ENCODE peak calls at places on chromosome X, in nine cellular contexts. One of them, this sample, is unnamed.

GRCh38 chrX:98380556-98380955 is 1496.8 kb downstream of the RPA4 start:
- DNase-seq in IMR-90: no peak
- DNase-seq in stomach: no peak
- DNase-seq in mesenchymal stem cell: no peak
- DNase-seq in cardiac muscle cell: no peak
- DNase-seq in body of pancreas: no peak
- DNase-seq in transverse colon: no peak
- DNase-seq in left ventricle myocardium inferior: no peak
- DNase-seq in small intestine: no peak
- DNase-seq in this sample: no peak

GRCh38 chrX:793216-793770 is 162.7 kb downstream of the SHOX start:
- DNase-seq in left ventricle myocardium inferior: no peak
- DNase-seq in cardiac muscle cell: no peak
- DNase-seq in small intestine: no peak
- DNase-seq in body of pancreas: no peak
- DNase-seq in IMR-90: no peak
- DNase-seq in stomach: no peak
- DNase-seq in transverse colon: no peak
- DNase-seq in mesenchymal stem cell: no peak
- DNase-seq in this sample: no peak

GRCh38 chrX:9851890-9852289 is 65.7 kb downstream of the SHROOM2 start:
- DNase-seq in left ventricle myocardium inferior: no peak
- DNase-seq in body of pancreas: no peak
- DNase-seq in small intestine: no peak
- DNase-seq in mesenchymal stem cell: no peak
- DNase-seq in transverse colon: no peak
- DNase-seq in IMR-90: no peak
- DNase-seq in cardiac muscle cell: no peak
- DNase-seq in stomach: no peak
- DNase-seq in this sample: no peak

GRCh38 chrX:38754102-38754790 is 47.0 kb upstream of the MID1IP1 start:
- DNase-seq in cardiac muscle cell: peak; percentile 68
- DNase-seq in small intestine: peak; percentile 43
- DNase-seq in body of pancreas: peak; percentile 28
- DNase-seq in transverse colon: no peak
- DNase-seq in stomach: no peak
- DNase-seq in left ventricle myocardium inferior: no peak
- DNase-seq in mesenchymal stem cell: peak; percentile 54
- DNase-seq in IMR-90: peak; percentile 58
- DNase-seq in this sample: peak; percentile 3

GRCh38 chrX:132953358-132953757 is 5.1 kb downstream of the HS6ST2 start:
- DNase-seq in IMR-90: no peak
- DNase-seq in mesenchymal stem cell: no peak
- DNase-seq in cardiac muscle cell: no peak
- DNase-seq in stomach: no peak
- DNase-seq in small intestine: no peak
- DNase-seq in transverse colon: no peak
- DNase-seq in body of pancreas: no peak
- DNase-seq in left ventricle myocardium inferior: no peak
- DNase-seq in this sample: no peak

GRCh38 chrX:100649550-100650356 is 5.8 kb downstream of the SRPX2 start:
- DNase-seq in transverse colon: peak; percentile 75
- DNase-seq in IMR-90: peak; percentile 90
- DNase-seq in body of pancreas: peak; percentile 42
- DNase-seq in cardiac muscle cell: peak; percentile 95
- DNase-seq in stomach: no peak
- DNase-seq in small intestine: peak; percentile 77
- DNase-seq in mesenchymal stem cell: peak; percentile 97
- DNase-seq in left ventricle myocardium inferior: peak; percentile 60
- DNase-seq in this sample: no peak

GRCh38 chrX:110853610-110854009 is 58.0 kb upstream of the CHRDL1 start:
- DNase-seq in stomach: no peak
- DNase-seq in small intestine: peak; percentile 1
- DNase-seq in left ventricle myocardium inferior: no peak
- DNase-seq in cardiac muscle cell: peak; percentile 6
- DNase-seq in body of pancreas: peak; percentile 57
- DNase-seq in mesenchymal stem cell: peak; percentile 9
- DNase-seq in transverse colon: no peak
- DNase-seq in IMR-90: no peak
- DNase-seq in this sample: peak; percentile 20

GRCh38 chrX:48676893-48677270 is 6.7 kb upstream of the WAS start:
- DNase-seq in body of pancreas: no peak
- DNase-seq in mesenchymal stem cell: no peak
- DNase-seq in cardiac muscle cell: no peak
- DNase-seq in stomach: no peak
- DNase-seq in IMR-90: no peak
- DNase-seq in left ventricle myocardium inferior: no peak
- DNase-seq in transverse colon: peak; percentile 27
- DNase-seq in small intestine: peak; percentile 25
- DNase-seq in this sample: no peak

GRCh38 chrX:152926279-152926678 is 28.4 kb downstream of the ZNF185 start:
- DNase-seq in transverse colon: peak; percentile 22
- DNase-seq in small intestine: peak; percentile 34
- DNase-seq in stomach: peak; percentile 37
- DNase-seq in IMR-90: peak; percentile 70
- DNase-seq in left ventricle myocardium inferior: no peak
- DNase-seq in body of pancreas: peak; percentile 85
- DNase-seq in cardiac muscle cell: peak; percentile 57
- DNase-seq in mesenchymal stem cell: peak; percentile 74
- DNase-seq in this sample: peak; percentile 52

GRCh38 chrX:16082470-16083085 is 40.8 kb upstream of the GRPR start:
- DNase-seq in small intestine: no peak
- DNase-seq in IMR-90: no peak
- DNase-seq in mesenchymal stem cell: peak; percentile 17
- DNase-seq in transverse colon: no peak
- DNase-seq in body of pancreas: no peak
- DNase-seq in left ventricle myocardium inferior: no peak
- DNase-seq in stomach: no peak
- DNase-seq in cardiac muscle cell: no peak
- DNase-seq in this sample: no peak

GRCh38 chrX:119698835-119699234 is 5.9 kb upstream of the SEPTIN6 start:
- DNase-seq in IMR-90: peak; percentile 67
- DNase-seq in small intestine: peak; percentile 51
- DNase-seq in left ventricle myocardium inferior: no peak
- DNase-seq in transverse colon: no peak
- DNase-seq in body of pancreas: no peak
- DNase-seq in stomach: no peak
- DNase-seq in cardiac muscle cell: peak; percentile 79
- DNase-seq in mesenchymal stem cell: peak; percentile 65
- DNase-seq in this sample: no peak

GRCh38 chrX:14032383-14032782 is 2.7 kb upstream of the GEMIN8 start:
- DNase-seq in stomach: peak; percentile 53
- DNase-seq in left ventricle myocardium inferior: no peak
- DNase-seq in cardiac muscle cell: peak; percentile 66
- DNase-seq in mesenchymal stem cell: peak; percentile 47
- DNase-seq in body of pancreas: peak; percentile 67
- DNase-seq in small intestine: peak; percentile 45
- DNase-seq in IMR-90: peak; percentile 61
- DNase-seq in transverse colon: peak; percentile 52
- DNase-seq in this sample: peak; percentile 14

GRCh38 chrX:45322820-45323219 is 122.1 kb upstream of the DIPK2B start:
- DNase-seq in transverse colon: no peak
- DNase-seq in small intestine: no peak
- DNase-seq in IMR-90: peak; percentile 45
- DNase-seq in body of pancreas: no peak
- DNase-seq in cardiac muscle cell: peak; percentile 9
- DNase-seq in left ventricle myocardium inferior: no peak
- DNase-seq in mesenchymal stem cell: peak; percentile 26
- DNase-seq in stomach: no peak
- DNase-seq in this sample: no peak

GRCh38 chrX:63747331-63747730 is 37.7 kb downstream of the ARHGEF9 start:
- DNase-seq in cardiac muscle cell: peak; percentile 68
- DNase-seq in mesenchymal stem cell: peak; percentile 37
- DNase-seq in body of pancreas: no peak
- DNase-seq in transverse colon: no peak
- DNase-seq in IMR-90: peak; percentile 68
- DNase-seq in left ventricle myocardium inferior: no peak
- DNase-seq in small intestine: no peak
- DNase-seq in stomach: no peak
- DNase-seq in this sample: no peak

GRCh38 chrX:94097852-94098251 is 423.8 kb downstream of the FAM133A start:
- DNase-seq in IMR-90: no peak
- DNase-seq in left ventricle myocardium inferior: no peak
- DNase-seq in mesenchymal stem cell: no peak
- DNase-seq in transverse colon: no peak
- DNase-seq in stomach: no peak
- DNase-seq in cardiac muscle cell: no peak
- DNase-seq in body of pancreas: peak; percentile 33
- DNase-seq in small intestine: no peak
- DNase-seq in this sample: no peak

GRCh38 chrX:13364230-13364629 is 44.4 kb upstream of the ATXN3L start:
- DNase-seq in cardiac muscle cell: no peak
- DNase-seq in left ventricle myocardium inferior: no peak
- DNase-seq in small intestine: peak; percentile 3
- DNase-seq in transverse colon: no peak
- DNase-seq in body of pancreas: no peak
- DNase-seq in IMR-90: no peak
- DNase-seq in stomach: no peak
- DNase-seq in mesenchymal stem cell: no peak
- DNase-seq in this sample: no peak

GRCh38 chrX:23820235-23820782 is 37.3 kb downstream of the SAT1 start:
- DNase-seq in body of pancreas: no peak
- DNase-seq in small intestine: no peak
- DNase-seq in stomach: no peak
- DNase-seq in IMR-90: no peak
- DNase-seq in transverse colon: no peak
- DNase-seq in cardiac muscle cell: peak; percentile 42
- DNase-seq in left ventricle myocardium inferior: no peak
- DNase-seq in mesenchymal stem cell: no peak
- DNase-seq in this sample: no peak

GRCh38 chrX:12988797-12989196 is 13.9 kb downstream of the TMSB4X start:
- DNase-seq in IMR-90: peak; percentile 74
- DNase-seq in left ventricle myocardium inferior: no peak
- DNase-seq in cardiac muscle cell: peak; percentile 73
- DNase-seq in small intestine: peak; percentile 71
- DNase-seq in mesenchymal stem cell: no peak
- DNase-seq in transverse colon: no peak
- DNase-seq in body of pancreas: peak; percentile 79
- DNase-seq in stomach: peak; percentile 63
- DNase-seq in this sample: peak; percentile 69

DNA sequence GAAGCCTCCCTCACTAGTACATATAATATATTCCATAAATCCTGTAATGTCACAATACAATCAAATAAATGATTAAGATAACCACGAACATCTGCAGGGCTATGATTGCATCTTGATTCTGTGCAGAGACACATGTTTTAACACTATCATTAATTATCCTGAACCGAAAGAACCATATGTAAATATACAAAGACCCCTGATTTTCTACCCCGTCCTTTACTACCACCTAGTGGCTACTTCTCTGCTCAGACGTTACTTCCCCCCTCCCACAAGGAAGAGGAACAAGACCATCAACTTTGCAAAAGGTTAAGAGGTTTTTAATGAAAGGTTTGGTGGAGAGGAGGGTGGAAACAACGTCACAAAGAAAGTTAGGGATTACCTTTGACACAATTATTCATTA is 134.0 kb downstream of the COL4A6 start:
- DNase-seq in mesenchymal stem cell: peak; percentile 29
- DNase-seq in body of pancreas: no peak
- DNase-seq in stomach: no peak
- DNase-seq in transverse colon: no peak
- DNase-seq in IMR-90: peak; percentile 7
- DNase-seq in left ventricle myocardium inferior: no peak
- DNase-seq in small intestine: peak; percentile 0
- DNase-seq in cardiac muscle cell: peak; percentile 52
- DNase-seq in this sample: no peak
- H3K27me3 ChIP-seq in mesenchymal stem cell: no peaks in the 10 kb centered on the region
- H3K27me3 ChIP-seq in body of pancreas: no peaks in the 10 kb centered on the region
- H3K27me3 ChIP-seq in stomach: no peaks in the 10 kb centered on the region
- H3K27me3 ChIP-seq in transverse colon: no peaks in the 10 kb centered on the region
- H3K27me3 ChIP-seq in IMR-90: peaks cover 6% of the 10 kb centered on the region
- H3K27me3 ChIP-seq in left ventricle myocardium inferior: no peaks in the 10 kb centered on the region
- H3K27me3 ChIP-seq in small intestine: no peaks in the 10 kb centered on the region
- H3K27me3 ChIP-seq in cardiac muscle cell: no peaks in the 10 kb centered on the region
- H3K27me3 ChIP-seq in this sample: no peaks in the 10 kb centered on the region

DNA sequence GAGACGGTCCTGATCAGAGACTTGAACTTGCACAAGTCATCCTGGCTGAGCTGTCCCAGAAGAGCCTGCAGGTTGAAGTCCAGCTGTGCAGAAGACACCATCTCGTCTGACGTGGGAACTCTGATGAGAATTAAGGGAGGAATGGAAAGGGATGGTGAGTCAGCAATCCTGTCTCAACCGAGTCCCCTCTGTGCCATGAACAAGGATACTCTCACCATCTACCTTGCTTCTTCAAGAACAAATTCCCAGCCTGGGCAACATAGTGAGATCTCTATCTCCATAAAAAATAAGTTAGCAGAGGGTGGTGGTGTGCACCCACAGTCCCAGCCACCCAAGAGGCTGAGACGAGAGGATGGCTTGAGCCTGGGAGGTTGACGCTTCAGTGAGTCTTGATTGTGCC is at the start of gene NLRP2B:
- DNase-seq in mesenchymal stem cell: no peak
- DNase-seq in transverse colon: no peak
- DNase-seq in cardiac muscle cell: no peak
- DNase-seq in body of pancreas: no peak
- DNase-seq in stomach: no peak
- DNase-seq in IMR-90: no peak
- DNase-seq in small intestine: no peak
- DNase-seq in left ventricle myocardium inferior: no peak
- DNase-seq in this sample: no peak
- H3K27me3 ChIP-seq in mesenchymal stem cell: no peaks in the 10 kb centered on the region
- H3K27me3 ChIP-seq in transverse colon: no peaks in the 10 kb centered on the region
- H3K27me3 ChIP-seq in cardiac muscle cell: no peaks in the 10 kb centered on the region
- H3K27me3 ChIP-seq in body of pancreas: no peaks in the 10 kb centered on the region
- H3K27me3 ChIP-seq in stomach: no peaks in the 10 kb centered on the region
- H3K27me3 ChIP-seq in IMR-90: no peaks in the 10 kb centered on the region
- H3K27me3 ChIP-seq in small intestine: no peaks in the 10 kb centered on the region
- H3K27me3 ChIP-seq in left ventricle myocardium inferior: no peaks in the 10 kb centered on the region
- H3K27me3 ChIP-seq in this sample: no peaks in the 10 kb centered on the region

DNA sequence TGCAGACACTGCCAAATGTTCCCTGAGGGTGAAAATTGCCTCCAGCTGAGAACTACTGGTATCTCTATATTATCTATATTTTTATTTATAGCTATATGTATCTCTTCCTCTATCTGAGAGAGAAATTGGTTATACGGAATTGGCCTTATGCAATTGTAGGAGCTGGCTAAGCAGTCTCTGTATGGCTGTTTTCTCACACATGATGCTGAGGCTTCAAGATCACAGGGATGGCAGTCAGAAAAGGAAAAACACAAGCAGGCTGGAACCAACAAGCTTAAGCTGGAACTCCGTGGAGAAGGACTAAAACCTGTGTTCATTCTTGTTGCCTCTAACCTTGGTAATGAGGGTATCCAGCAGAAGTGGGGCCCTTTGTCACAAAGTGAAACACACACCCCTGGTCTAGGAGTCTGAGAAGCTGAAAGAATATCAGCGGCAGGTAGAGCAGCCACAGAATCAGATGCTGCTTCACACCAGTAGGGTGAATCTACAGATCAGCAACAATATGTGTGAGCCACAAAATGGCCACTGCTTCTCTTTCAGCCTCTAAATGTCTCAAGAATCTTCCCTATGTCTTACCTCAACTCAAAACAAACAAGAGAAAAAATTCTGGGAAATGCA is 166.5 kb upstream of the PPP1R2C start:
- DNase-seq in body of pancreas: no peak
- DNase-seq in stomach: no peak
- DNase-seq in transverse colon: no peak
- DNase-seq in cardiac muscle cell: no peak
- DNase-seq in small intestine: peak; percentile 13
- DNase-seq in mesenchymal stem cell: no peak
- DNase-seq in IMR-90: no peak
- DNase-seq in left ventricle myocardium inferior: no peak
- DNase-seq in this sample: no peak
- H3K27me3 ChIP-seq in body of pancreas: no peaks in the 10 kb centered on the region
- H3K27me3 ChIP-seq in stomach: no peaks in the 10 kb centered on the region
- H3K27me3 ChIP-seq in transverse colon: no peaks in the 10 kb centered on the region
- H3K27me3 ChIP-seq in cardiac muscle cell: no peaks in the 10 kb centered on the region
- H3K27me3 ChIP-seq in small intestine: no peaks in the 10 kb centered on the region
- H3K27me3 ChIP-seq in mesenchymal stem cell: no peaks in the 10 kb centered on the region
- H3K27me3 ChIP-seq in IMR-90: peaks cover 2% of the 10 kb centered on the region
- H3K27me3 ChIP-seq in left ventricle myocardium inferior: no peaks in the 10 kb centered on the region
- H3K27me3 ChIP-seq in this sample: no peaks in the 10 kb centered on the region

GRCh38 chrX:47638816-47639215 is 9.1 kb upstream of the CFP start:
- DNase-seq in left ventricle myocardium inferior: no peak
- DNase-seq in transverse colon: no peak
- DNase-seq in small intestine: no peak
- DNase-seq in body of pancreas: no peak
- DNase-seq in stomach: no peak
- DNase-seq in cardiac muscle cell: no peak
- DNase-seq in mesenchymal stem cell: no peak
- DNase-seq in IMR-90: no peak
- DNase-seq in this sample: no peak
- H3K27me3 ChIP-seq in left ventricle myocardium inferior: no peaks in the 10 kb centered on the region
- H3K27me3 ChIP-seq in transverse colon: no peaks in the 10 kb centered on the region
- H3K27me3 ChIP-seq in small intestine: no peaks in the 10 kb centered on the region
- H3K27me3 ChIP-seq in body of pancreas: no peaks in the 10 kb centered on the region
- H3K27me3 ChIP-seq in stomach: no peaks in the 10 kb centered on the region
- H3K27me3 ChIP-seq in cardiac muscle cell: no peaks in the 10 kb centered on the region
- H3K27me3 ChIP-seq in mesenchymal stem cell: no peaks in the 10 kb centered on the region
- H3K27me3 ChIP-seq in IMR-90: no peaks in the 10 kb centered on the region
- H3K27me3 ChIP-seq in this sample: no peaks in the 10 kb centered on the region

This sample was measured in prostate gland.